ENCODE peak calls at places on chromosomes 11 and 22, in nine cellular contexts. One of them, this sample, is unnamed.

GRCh38 chr11:131246589-131247164 is 123.7 kb upstream of the NTM start:
- DNase-seq in AG04449: no peak
- DNase-seq in HTR-8/SVneo: no peak
- DNase-seq in activated CD4-positive, alpha-beta T cell treated with anti-CD3 and anti-CD28 coated beads, Interleukin-2, amount 50 U/mL, for 24 hours: no peak
- DNase-seq in ELR: peak
- DNase-seq in left colon: no peak
- DNase-seq in naive thymus-derived CD4-positive, alpha-beta T cell: no peak
- DNase-seq in HT1080: peak
- DNase-seq in suprapubic skin: no peak
- DNase-seq in this sample: peak

GRCh38 chr11:20488352-20488751 is 100.8 kb downstream of the PRMT3 start:
- DNase-seq in activated CD4-positive, alpha-beta T cell treated with anti-CD3 and anti-CD28 coated beads, Interleukin-2, amount 50 U/mL, for 24 hours: no peak
- DNase-seq in HTR-8/SVneo: no peak
- DNase-seq in naive thymus-derived CD4-positive, alpha-beta T cell: no peak
- DNase-seq in left colon: no peak
- DNase-seq in suprapubic skin: no peak
- DNase-seq in ELR: no peak
- DNase-seq in AG04449: no peak
- DNase-seq in HT1080: no peak
- DNase-seq in this sample: no peak

GRCh38 chr11:117314840-117315239 is 1.2 kb downstream of the BACE1 start:
- DNase-seq in HTR-8/SVneo: no peak
- DNase-seq in left colon: no peak
- DNase-seq in ELR: peak
- DNase-seq in activated CD4-positive, alpha-beta T cell treated with anti-CD3 and anti-CD28 coated beads, Interleukin-2, amount 50 U/mL, for 24 hours: no peak
- DNase-seq in HT1080: no peak
- DNase-seq in AG04449: no peak
- DNase-seq in naive thymus-derived CD4-positive, alpha-beta T cell: no peak
- DNase-seq in suprapubic skin: no peak
- DNase-seq in this sample: no peak

GRCh38 chr22:23070418-23071162 is at the start of gene GNAZ:
- DNase-seq in ELR: peak
- DNase-seq in AG04449: no peak
- DNase-seq in left colon: no peak
- DNase-seq in HT1080: no peak
- DNase-seq in naive thymus-derived CD4-positive, alpha-beta T cell: peak
- DNase-seq in HTR-8/SVneo: no peak
- DNase-seq in suprapubic skin: peak
- DNase-seq in activated CD4-positive, alpha-beta T cell treated with anti-CD3 and anti-CD28 coated beads, Interleukin-2, amount 50 U/mL, for 24 hours: no peak
- DNase-seq in this sample: peak

GRCh38 chr11:16587670-16588069 is 150.8 kb upstream of the C11orf58 start:
- DNase-seq in HT1080: no peak
- DNase-seq in AG04449: no peak
- DNase-seq in naive thymus-derived CD4-positive, alpha-beta T cell: no peak
- DNase-seq in suprapubic skin: no peak
- DNase-seq in HTR-8/SVneo: no peak
- DNase-seq in left colon: no peak
- DNase-seq in ELR: no peak
- DNase-seq in activated CD4-positive, alpha-beta T cell treated with anti-CD3 and anti-CD28 coated beads, Interleukin-2, amount 50 U/mL, for 24 hours: no peak
- DNase-seq in this sample: no peak

GRCh38 chr11:78277314-78277994 is 88.7 kb downstream of the USP35 start:
- DNase-seq in naive thymus-derived CD4-positive, alpha-beta T cell: no peak
- DNase-seq in AG04449: no peak
- DNase-seq in activated CD4-positive, alpha-beta T cell treated with anti-CD3 and anti-CD28 coated beads, Interleukin-2, amount 50 U/mL, for 24 hours: no peak
- DNase-seq in suprapubic skin: no peak
- DNase-seq in ELR: no peak
- DNase-seq in left colon: peak
- DNase-seq in HT1080: no peak
- DNase-seq in HTR-8/SVneo: no peak
- DNase-seq in this sample: peak

GRCh38 chr11:121082670-121083069 is 18.4 kb upstream of the TECTA start:
- DNase-seq in activated CD4-positive, alpha-beta T cell treated with anti-CD3 and anti-CD28 coated beads, Interleukin-2, amount 50 U/mL, for 24 hours: no peak
- DNase-seq in HTR-8/SVneo: no peak
- DNase-seq in naive thymus-derived CD4-positive, alpha-beta T cell: no peak
- DNase-seq in suprapubic skin: no peak
- DNase-seq in HT1080: no peak
- DNase-seq in ELR: peak
- DNase-seq in left colon: no peak
- DNase-seq in AG04449: no peak
- DNase-seq in this sample: no peak

GRCh38 chr11:46272816-46273427 is 4.5 kb upstream of the CREB3L1 start:
- DNase-seq in HTR-8/SVneo: no peak
- DNase-seq in HT1080: peak
- DNase-seq in naive thymus-derived CD4-positive, alpha-beta T cell: no peak
- DNase-seq in left colon: peak
- DNase-seq in activated CD4-positive, alpha-beta T cell treated with anti-CD3 and anti-CD28 coated beads, Interleukin-2, amount 50 U/mL, for 24 hours: no peak
- DNase-seq in ELR: peak
- DNase-seq in suprapubic skin: no peak
- DNase-seq in AG04449: no peak
- DNase-seq in this sample: peak

GRCh38 chr11:22491826-22492225 is 133.8 kb downstream of the FANCF start:
- DNase-seq in HT1080: no peak
- DNase-seq in ELR: no peak
- DNase-seq in naive thymus-derived CD4-positive, alpha-beta T cell: no peak
- DNase-seq in left colon: no peak
- DNase-seq in HTR-8/SVneo: no peak
- DNase-seq in suprapubic skin: no peak
- DNase-seq in AG04449: no peak
- DNase-seq in activated CD4-positive, alpha-beta T cell treated with anti-CD3 and anti-CD28 coated beads, Interleukin-2, amount 50 U/mL, for 24 hours: no peak
- DNase-seq in this sample: peak

GRCh38 chr22:28867191-28867590 is 16.2 kb upstream of the ZNRF3 start:
- DNase-seq in HT1080: no peak
- DNase-seq in ELR: no peak
- DNase-seq in naive thymus-derived CD4-positive, alpha-beta T cell: no peak
- DNase-seq in activated CD4-positive, alpha-beta T cell treated with anti-CD3 and anti-CD28 coated beads, Interleukin-2, amount 50 U/mL, for 24 hours: no peak
- DNase-seq in AG04449: no peak
- DNase-seq in left colon: no peak
- DNase-seq in HTR-8/SVneo: no peak
- DNase-seq in suprapubic skin: no peak
- DNase-seq in this sample: no peak

GRCh38 chr11:124859171-124859570 is 6.1 kb upstream of the ROBO3 start:
- DNase-seq in AG04449: no peak
- DNase-seq in HT1080: no peak
- DNase-seq in ELR: no peak
- DNase-seq in naive thymus-derived CD4-positive, alpha-beta T cell: no peak
- DNase-seq in left colon: no peak
- DNase-seq in HTR-8/SVneo: no peak
- DNase-seq in suprapubic skin: no peak
- DNase-seq in activated CD4-positive, alpha-beta T cell treated with anti-CD3 and anti-CD28 coated beads, Interleukin-2, amount 50 U/mL, for 24 hours: no peak
- DNase-seq in this sample: no peak

GRCh38 chr22:24772493-24773220 is 1.9 kb downstream of the PIWIL3 start:
- DNase-seq in ELR: peak
- DNase-seq in HT1080: peak
- DNase-seq in naive thymus-derived CD4-positive, alpha-beta T cell: no peak
- DNase-seq in AG04449: no peak
- DNase-seq in suprapubic skin: no peak
- DNase-seq in left colon: no peak
- DNase-seq in activated CD4-positive, alpha-beta T cell treated with anti-CD3 and anti-CD28 coated beads, Interleukin-2, amount 50 U/mL, for 24 hours: no peak
- DNase-seq in HTR-8/SVneo: peak
- DNase-seq in this sample: no peak

GRCh38 chr22:48205790-48206189 is 1443.3 kb downstream of the TBC1D22A start:
- DNase-seq in HT1080: no peak
- DNase-seq in AG04449: no peak
- DNase-seq in activated CD4-positive, alpha-beta T cell treated with anti-CD3 and anti-CD28 coated beads, Interleukin-2, amount 50 U/mL, for 24 hours: no peak
- DNase-seq in left colon: no peak
- DNase-seq in suprapubic skin: no peak
- DNase-seq in naive thymus-derived CD4-positive, alpha-beta T cell: no peak
- DNase-seq in ELR: no peak
- DNase-seq in HTR-8/SVneo: no peak
- DNase-seq in this sample: no peak

GRCh38 chr11:12042215-12042676 is 33.8 kb upstream of the DKK3 start:
- DNase-seq in HTR-8/SVneo: peak
- DNase-seq in activated CD4-positive, alpha-beta T cell treated with anti-CD3 and anti-CD28 coated beads, Interleukin-2, amount 50 U/mL, for 24 hours: no peak
- DNase-seq in naive thymus-derived CD4-positive, alpha-beta T cell: no peak
- DNase-seq in suprapubic skin: no peak
- DNase-seq in AG04449: peak
- DNase-seq in HT1080: peak
- DNase-seq in left colon: no peak
- DNase-seq in ELR: peak
- DNase-seq in this sample: no peak

GRCh38 chr11:96114178-96115070 is 190.5 kb upstream of the MTMR2 start:
- DNase-seq in left colon: no peak
- DNase-seq in AG04449: no peak
- DNase-seq in HTR-8/SVneo: no peak
- DNase-seq in suprapubic skin: no peak
- DNase-seq in naive thymus-derived CD4-positive, alpha-beta T cell: no peak
- DNase-seq in HT1080: no peak
- DNase-seq in ELR: no peak
- DNase-seq in activated CD4-positive, alpha-beta T cell treated with anti-CD3 and anti-CD28 coated beads, Interleukin-2, amount 50 U/mL, for 24 hours: no peak
- DNase-seq in this sample: no peak

GRCh38 chr22:46894081-46894671 is 131.7 kb downstream of the TBC1D22A start:
- DNase-seq in naive thymus-derived CD4-positive, alpha-beta T cell: no peak
- DNase-seq in activated CD4-positive, alpha-beta T cell treated with anti-CD3 and anti-CD28 coated beads, Interleukin-2, amount 50 U/mL, for 24 hours: no peak
- DNase-seq in left colon: no peak
- DNase-seq in suprapubic skin: peak
- DNase-seq in HT1080: no peak
- DNase-seq in ELR: no peak
- DNase-seq in AG04449: no peak
- DNase-seq in HTR-8/SVneo: no peak
- DNase-seq in this sample: no peak

GRCh38 chr11:2701230-2701629 is 1.4 kb upstream of the KCNQ1OT1 start:
- DNase-seq in HTR-8/SVneo: no peak
- DNase-seq in left colon: peak
- DNase-seq in ELR: no peak
- DNase-seq in HT1080: no peak
- DNase-seq in suprapubic skin: peak
- DNase-seq in activated CD4-positive, alpha-beta T cell treated with anti-CD3 and anti-CD28 coated beads, Interleukin-2, amount 50 U/mL, for 24 hours: no peak
- DNase-seq in naive thymus-derived CD4-positive, alpha-beta T cell: no peak
- DNase-seq in AG04449: no peak
- DNase-seq in this sample: peak

GRCh38 chr11:19389787-19390303 is 149.1 kb upstream of the E2F8 start:
- DNase-seq in activated CD4-positive, alpha-beta T cell treated with anti-CD3 and anti-CD28 coated beads, Interleukin-2, amount 50 U/mL, for 24 hours: no peak
- DNase-seq in ELR: no peak
- DNase-seq in HT1080: no peak
- DNase-seq in naive thymus-derived CD4-positive, alpha-beta T cell: no peak
- DNase-seq in AG04449: no peak
- DNase-seq in left colon: no peak
- DNase-seq in HTR-8/SVneo: no peak
- DNase-seq in suprapubic skin: no peak
- DNase-seq in this sample: peak

GRCh38 chr22:40595497-40596234 is 40.9 kb downstream of the MRTFA start:
- DNase-seq in left colon: no peak
- DNase-seq in ELR: no peak
- DNase-seq in activated CD4-positive, alpha-beta T cell treated with anti-CD3 and anti-CD28 coated beads, Interleukin-2, amount 50 U/mL, for 24 hours: no peak
- DNase-seq in suprapubic skin: no peak
- DNase-seq in HT1080: no peak
- DNase-seq in AG04449: no peak
- DNase-seq in HTR-8/SVneo: no peak
- DNase-seq in naive thymus-derived CD4-positive, alpha-beta T cell: no peak
- DNase-seq in this sample: no peak

GRCh38 chr22:33051960-33052839 is 6.0 kb downstream of the SYN3 start:
- DNase-seq in AG04449: no peak
- DNase-seq in HTR-8/SVneo: no peak
- DNase-seq in ELR: no peak
- DNase-seq in left colon: no peak
- DNase-seq in activated CD4-positive, alpha-beta T cell treated with anti-CD3 and anti-CD28 coated beads, Interleukin-2, amount 50 U/mL, for 24 hours: no peak
- DNase-seq in naive thymus-derived CD4-positive, alpha-beta T cell: no peak
- DNase-seq in HT1080: no peak
- DNase-seq in suprapubic skin: no peak
- DNase-seq in this sample: no peak

This sample was measured in pancreas.